ENCODE peak calls at places on chromosomes 12 and 14, in eight cellular contexts. W, C, U, X, I, N, Z and D are unnamed samples.

GRCh38 chr14:25048170-25049126 is 1.5 kb downstream of the STXBP6 start:
- DNase-seq in Z (no peak), N (no peak), U (no peak), I (no peak), W (peak), X (no peak), C (no peak), D (peak)

GRCh38 chr12:91801048-91801447 is 344.6 kb downstream of the BTG1 start:
- DNase-seq in W (no peak), U (no peak), Z (no peak), N (no peak), C (no peak), X (no peak), I (no peak), D (no peak)

GRCh38 chr12:115049617-115050016 is 365.6 kb upstream of the TBX3 start:
- DNase-seq in Z (no peak), W (no peak), C (no peak), N (no peak), I (no peak), X (no peak), U (no peak), D (no peak)

GRCh38 chr12:52243774-52244614 is 11.0 kb downstream of the KRT7 start:
- DNase-seq in Z (peak), I (no peak), X (peak), W (no peak), U (peak), N (peak), C (no peak), D (no peak)

GRCh38 chr12:56425940-56426438 is 23.2 kb downstream of the TIMELESS start:
- DNase-seq in N (no peak), Z (no peak), X (no peak), U (no peak), I (no peak), W (no peak), C (no peak), D (no peak)

GRCh38 chr12:2214411-2214810 is 161.6 kb downstream of the CACNA1C start:
- DNase-seq in N (no peak), Z (no peak), X (no peak), U (no peak), C (no peak), W (no peak), I (no peak), D (no peak)

GRCh38 chr14:34365309-34365915 is 96.6 kb downstream of the SPTSSA start:
- DNase-seq in U (peak), X (peak), C (no peak), N (no peak), Z (no peak), I (no peak), W (no peak), D (peak)

GRCh38 chr12:53751336-53752191 is at the start of gene CISTR:
- DNase-seq in U (no peak), N (peak), Z (no peak), I (peak), C (no peak), W (no peak), X (no peak), D (peak)

GRCh38 chr14:50001999-50002925 is 109.4 kb downstream of the ARF6 start:
- DNase-seq in N (no peak), W (peak), X (no peak), C (no peak), Z (peak), I (no peak), U (no peak), D (peak)

GRCh38 chr14:96574633-96575191 is 72.5 kb downstream of the PAPOLA start:
- DNase-seq in C (no peak), W (no peak), X (no peak), U (no peak), Z (no peak), I (no peak), N (no peak), D (no peak)

GRCh38 chr12:120466560-120467315 is 2.8 kb downstream of the SRSF9 start:
- DNase-seq in W (peak), Z (no peak), I (peak), C (peak), N (peak), X (peak), U (peak), D (peak)

GRCh38 chr14:32968972-32969544 is 30.4 kb downstream of the NPAS3 start:
- DNase-seq in Z (no peak), X (no peak), W (no peak), U (no peak), N (no peak), C (no peak), I (no peak), D (no peak)

GRCh38 chr14:68208218-68208617 is 388.6 kb downstream of the RAD51B start:
- DNase-seq in U (no peak), C (no peak), N (no peak), W (no peak), Z (no peak), X (no peak), I (no peak), D (no peak)

GRCh38 chr14:37247777-37248461 is 50.2 kb downstream of the MIPOL1 start:
- DNase-seq in U (no peak), C (no peak), X (no peak), I (no peak), Z (no peak), N (no peak), W (no peak), D (no peak)

GRCh38 chr12:46406352-46407027 is 33.9 kb upstream of the SLC38A2 start:
- DNase-seq in Z (no peak), U (no peak), I (no peak), N (no peak), C (no peak), X (no peak), W (peak), D (no peak)

GRCh38 chr12:123671876-123672275 is 963 bp downstream of the TCTN2 start:
- DNase-seq in X (no peak), Z (no peak), U (no peak), I (no peak), C (no peak), W (no peak), N (no peak), D (no peak)

GRCh38 chr12:32039341-32039740 is 67.3 kb upstream of the BICD1 start:
- DNase-seq in W (peak), C (no peak), U (no peak), N (peak), I (no peak), X (no peak), Z (no peak), D (no peak)

GRCh38 chr12:131013118-131013517 is 59.4 kb downstream of the ADGRD1 start:
- DNase-seq in U (no peak), C (no peak), I (no peak), X (no peak), N (no peak), Z (no peak), W (no peak), D (no peak)

GRCh38 chr12:29751676-29752075 is 32.1 kb downstream of the TMTC1 start:
- DNase-seq in W (no peak), X (no peak), N (no peak), Z (no peak), U (no peak), C (no peak), I (no peak), D (no peak)

GRCh38 chr14:102042699-102043098 is 44.1 kb downstream of the HSP90AA1 start:
- DNase-seq in I (no peak), X (no peak), W (no peak), C (no peak), Z (no peak), U (no peak), N (no peak), D (no peak)

GRCh38 chr14:102500190-102500661 is 9.3 kb downstream of the ANKRD9 start:
- DNase-seq in Z (no peak), C (no peak), W (peak), I (no peak), N (no peak), X (peak), U (no peak), D (no peak)

GRCh38 chr14:48616941-48617340 is 941.5 kb upstream of the MDGA2 start:
- DNase-seq in I (no peak), Z (no peak), X (no peak), C (no peak), N (no peak), W (no peak), U (no peak), D (no peak)

GRCh38 chr14:102215522-102216250 is 76.0 kb downstream of the WDR20 start:
- DNase-seq in N (no peak), I (no peak), U (no peak), W (no peak), C (no peak), X (no peak), Z (no peak), D (no peak)

DNA sequence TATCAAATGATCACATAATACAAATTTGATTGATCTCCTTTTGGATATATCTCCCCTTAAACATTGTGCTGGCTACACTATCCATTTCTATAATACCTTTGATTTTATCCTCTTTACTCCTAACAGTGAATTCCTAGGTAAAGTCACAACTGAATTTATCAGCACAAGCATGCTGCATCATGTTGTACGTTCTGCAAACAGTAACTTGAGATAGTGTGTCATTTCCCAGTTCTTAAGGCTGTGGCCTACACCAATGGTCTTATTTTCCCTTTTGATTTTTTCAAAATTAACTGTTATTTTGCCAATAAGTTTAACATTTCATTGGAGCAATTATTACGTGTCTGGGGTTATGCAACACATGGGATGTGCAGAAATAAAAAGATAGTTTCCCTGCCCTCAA is 24.8 kb downstream of the PRKCH start:
- DNase-seq in N (no peak), I (no peak), X (no peak), W (no peak), Z (no peak), U (no peak), C (no peak), D (no peak)
- TF ChIP-seq POLR2AphosphoS5 in N (no peak), I (no peak), X (no peak), W (no peak), Z (no peak), U (no peak), C (no peak), D (no peak)

GRCh38 chr14:72780771-72781170 is 113.1 kb downstream of the DPF3 start:
- DNase-seq in U (no peak), X (no peak), W (no peak), I (peak), N (no peak), C (no peak), Z (no peak), D (no peak)
- H2AFZ ChIP-seq in U (no peak), X (no peak), W (no peak), I (no peak), N (no peak), C (no peak), Z (no peak), D (no peak)

GRCh38 chr12:19129121-19129485 is 430 bp upstream of the PLEKHA5 start:
- DNase-seq in N (no peak), X (peak), I (no peak), W (no peak), Z (no peak), C (peak), U (no peak), D (no peak)
- H3K27ac ChIP-seq in N (peak), X (peak), I (no peak), W (peak), Z (no peak), C (peak), U (no peak), D (peak)

DNA sequence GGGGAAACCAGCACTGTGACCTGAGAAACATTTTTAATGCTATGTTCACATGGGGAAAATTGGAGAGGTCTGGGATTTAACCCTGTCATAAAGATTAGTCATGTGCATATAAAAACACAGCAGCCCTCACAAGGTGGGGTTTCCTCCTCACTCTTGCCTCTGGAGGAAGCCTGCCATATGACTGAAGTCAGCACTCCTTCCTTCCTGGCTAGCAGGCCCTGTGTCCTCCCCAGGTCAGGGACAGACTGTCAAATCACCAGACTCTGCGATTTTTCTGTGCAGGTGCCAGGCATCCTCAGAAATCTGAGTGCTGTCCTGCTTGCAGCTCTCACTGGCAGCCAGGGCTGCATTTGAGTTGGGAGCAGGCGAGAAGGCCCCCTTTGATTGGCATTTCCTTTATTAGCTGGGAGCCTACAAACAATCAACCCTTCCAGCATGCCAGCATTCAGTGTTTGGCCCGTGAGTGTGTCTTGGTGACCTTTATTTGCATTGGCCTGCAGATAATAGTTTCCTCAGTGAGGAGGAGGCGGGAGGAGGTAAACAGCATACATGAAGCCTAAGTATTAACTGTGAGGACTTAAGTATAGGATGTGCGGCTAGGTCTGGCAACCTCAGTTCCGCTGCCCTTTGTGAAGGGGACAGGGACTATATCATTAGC is 183.8 kb upstream of the ARHGAP5 start:
- DNase-seq in C (no peak), I (no peak), U (no peak), Z (no peak), X (peak), W (no peak), N (no peak), D (peak)
- TF ChIP-seq POLR2AphosphoS5 in C (no peak), I (no peak), U (no peak), Z (no peak), X (peak), W (no peak), N (no peak), D (no peak)

GRCh38 chr14:52023518-52023917 is 34.2 kb downstream of the RTRAF start:
- DNase-seq in U (no peak), N (no peak), C (no peak), Z (no peak), W (no peak), X (peak), I (no peak), D (no peak)
- H2AFZ ChIP-seq in U (no peak), N (no peak), C (no peak), Z (no peak), W (no peak), X (no peak), I (no peak), D (no peak)

GRCh38 chr14:77107228-77107627 is 9.2 kb downstream of the CIPC start:
- DNase-seq in W (no peak), C (no peak), N (no peak), I (no peak), X (no peak), Z (no peak), U (no peak), D (no peak)

GRCh38 chr14:77108753-77109152 is 10.7 kb downstream of the CIPC start:
- DNase-seq in C (no peak), W (no peak), Z (no peak), X (no peak), N (no peak), U (no peak), I (no peak), D (no peak)

GRCh38 chr14:77110286-77110685 is 12.2 kb downstream of the CIPC start:
- DNase-seq in I (no peak), C (no peak), N (no peak), U (no peak), W (no peak), X (no peak), Z (no peak), D (no peak)

GRCh38 chr14:77111021-77111420 is 13.0 kb downstream of the CIPC start:
- DNase-seq in N (no peak), C (no peak), U (no peak), Z (no peak), W (no peak), I (no peak), X (peak), D (peak)

DNA sequence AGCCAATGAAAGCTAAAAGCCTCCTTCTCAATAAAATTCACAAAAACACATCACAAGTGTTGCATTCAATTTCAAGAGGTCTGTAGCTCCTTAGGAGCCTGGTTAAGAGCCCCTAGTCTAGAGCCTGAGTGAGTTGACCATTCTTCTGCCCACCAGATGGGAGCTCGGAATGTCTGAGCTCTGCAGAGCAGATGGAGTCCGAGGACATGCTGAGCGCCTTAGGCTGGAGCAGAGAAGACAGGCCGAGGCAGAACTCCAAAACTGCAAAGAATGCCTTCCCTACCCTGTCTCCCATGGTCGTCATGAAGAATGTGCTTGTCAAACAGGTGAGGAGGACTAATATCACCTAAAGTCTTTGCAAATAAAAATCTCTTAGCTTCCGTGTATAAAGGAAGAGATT is 11.6 kb downstream of the CIPC start:
- DNase-seq in N (no peak), Z (no peak), C (no peak), I (no peak), X (no peak), U (no peak), W (no peak), D (no peak)
- H3K27ac ChIP-seq in N (no peak), Z (no peak), C (no peak), I (no peak), X (no peak), U (no peak), W (no peak), D (peak)